ENCODE peak calls at places on chromosomes 4 and X, in five cellular contexts. Z is H9, X is IMR-90, M is neuronal stem cell, V is H1. B is an unnamed sample.
A peak's percentile ranks its signal among the peaks of the same experiment; 100 is the strongest.

GRCh38 chrX:96424007-96424406 is 260.6 kb upstream of the DIAPH2 start:
- DNase-seq in Z (no peak), X (no peak), M (no peak), V (no peak), B (peak; percentile 42)

GRCh38 chrX:120287513-120288112 is 23.6 kb downstream of the TMEM255A start:
- DNase-seq in Z (no peak), X (no peak), M (no peak), V (no peak), B (no peak)

GRCh38 chr4:38664704-38665401 is 854 bp downstream of the KLF3 start:
- DNase-seq in Z (peak; percentile 71), X (peak; percentile 56), M (peak; percentile 70), V (no peak), B (peak; percentile 73)

GRCh38 chr4:113684534-113685091 is 76.9 kb downstream of the CAMK2D start:
- DNase-seq in Z (peak; percentile 30), X (peak; percentile 84), M (no peak), V (no peak), B (peak; percentile 86)

GRCh38 chr4:48073567-48074103 is 57.1 kb downstream of the NIPAL1 start:
- DNase-seq in Z (no peak), X (no peak), M (no peak), V (no peak), B (no peak)

GRCh38 chr4:156294577-156294976 is 340.9 kb upstream of the CTSO start:
- DNase-seq in Z (peak; percentile 26), X (peak; percentile 87), M (peak; percentile 4), V (peak; percentile 13), B (peak; percentile 91)

GRCh38 chrX:134803551-134804183 is 145.4 kb upstream of the PLAC1 start:
- DNase-seq in Z (no peak), X (no peak), M (no peak), V (no peak), B (no peak)

GRCh38 chrX:126770179-126770578 is 49.4 kb upstream of the PRR32 start:
- DNase-seq in Z (no peak), X (no peak), M (peak; percentile 6), V (no peak), B (no peak)

GRCh38 chrX:110402091-110402854 is 43.6 kb downstream of the RTL9 start:
- DNase-seq in Z (peak; percentile 38), X (peak; percentile 74), M (no peak), V (no peak), B (peak; percentile 56)

GRCh38 chr4:19213388-19213787 is 1038.3 kb upstream of the SLIT2 start:
- DNase-seq in Z (no peak), X (peak; percentile 54), M (peak; percentile 36), V (no peak), B (peak; percentile 34)

GRCh38 chr4:113116414-113117345 is 67.2 kb downstream of the ANK2 start:
- DNase-seq in Z (peak; percentile 36), X (no peak), M (no peak), V (no peak), B (no peak)

GRCh38 chr4:151319490-151319889 is 5.9 kb downstream of the SH3D19 start:
- DNase-seq in Z (no peak), X (no peak), M (no peak), V (no peak), B (no peak)

GRCh38 chr4:148445071-148445902 is 3.1 kb upstream of the NR3C2 start:
- DNase-seq in Z (peak; percentile 62), X (no peak), M (peak; percentile 70), V (no peak), B (no peak)

GRCh38 chr4:21507439-21507838 is 441.1 kb downstream of the KCNIP4 start:
- DNase-seq in Z (no peak), X (no peak), M (no peak), V (no peak), B (peak; percentile 30)

GRCh38 chrX:51035746-51036145 is 125.2 kb downstream of the BMP15 start:
- DNase-seq in Z (no peak), X (no peak), M (no peak), V (no peak), B (no peak)

GRCh38 chr4:185859106-185859505 is 47.1 kb upstream of the SORBS2 start:
- DNase-seq in Z (no peak), X (no peak), M (no peak), V (no peak), B (peak; percentile 40)

GRCh38 chrX:39766085-39766726 is 331.6 kb downstream of the BCOR start:
- DNase-seq in Z (no peak), X (no peak), M (no peak), V (no peak), B (no peak)

GRCh38 chrX:49844622-49845021 is 15.5 kb downstream of the PAGE4 start:
- DNase-seq in Z (no peak), X (no peak), M (no peak), V (no peak), B (no peak)

GRCh38 chr4:17817027-17817426 is 6.2 kb downstream of the NCAPG start:
- DNase-seq in Z (no peak), X (peak; percentile 78), M (no peak), V (no peak), B (peak; percentile 76)

GRCh38 chrX:65990702-65991101 is 49.2 kb downstream of the VSIG4 start:
- DNase-seq in Z (no peak), X (no peak), M (no peak), V (no peak), B (no peak)

GRCh38 chr4:4901877-4902276 is 42.4 kb downstream of the MSX1 start:
- DNase-seq in Z (peak; percentile 41), X (no peak), M (no peak), V (no peak), B (no peak)

GRCh38 chrX:119427024-119427794 is 28.1 kb downstream of the SLC25A43 start:
- DNase-seq in Z (no peak), X (peak; percentile 34), M (no peak), V (no peak), B (peak; percentile 18)

GRCh38 chr4:114758066-114758465 is 159.5 kb downstream of the UGT8 start:
- DNase-seq in Z (no peak), X (no peak), M (peak; percentile 6), V (no peak), B (no peak)

GRCh38 chr4:114754616-114755015 is 156.0 kb downstream of the UGT8 start:
- DNase-seq in Z (no peak), X (no peak), M (no peak), V (no peak), B (no peak)

DNA sequence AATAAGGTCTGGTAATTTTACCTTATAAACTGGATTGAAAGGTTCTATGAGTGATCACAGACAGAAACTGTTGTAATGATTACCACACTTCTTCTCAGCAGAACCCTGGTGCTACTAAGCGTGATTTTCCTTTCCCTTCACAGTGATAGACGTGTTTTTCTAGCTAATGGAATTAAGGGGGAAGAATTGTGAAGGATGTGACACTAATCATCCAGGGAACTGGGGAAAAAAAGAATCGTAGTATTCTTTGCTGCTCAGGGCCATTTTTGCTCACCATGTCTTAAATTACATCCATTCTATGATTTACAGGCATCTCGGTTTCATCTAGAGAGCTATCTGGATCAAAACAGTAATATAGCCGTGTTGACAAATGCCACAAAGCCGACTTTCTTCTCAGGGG is 153.8 kb downstream of the UGT8 start:
- DNase-seq in Z (no peak), X (no peak), M (no peak), V (no peak), B (no peak)
- H2BK15ac ChIP-seq in Z (no peak overlapping the region), X (no peak overlapping the region), M (no peak overlapping the region), V (no peak overlapping the region), B (no peak overlapping the region)

DNA sequence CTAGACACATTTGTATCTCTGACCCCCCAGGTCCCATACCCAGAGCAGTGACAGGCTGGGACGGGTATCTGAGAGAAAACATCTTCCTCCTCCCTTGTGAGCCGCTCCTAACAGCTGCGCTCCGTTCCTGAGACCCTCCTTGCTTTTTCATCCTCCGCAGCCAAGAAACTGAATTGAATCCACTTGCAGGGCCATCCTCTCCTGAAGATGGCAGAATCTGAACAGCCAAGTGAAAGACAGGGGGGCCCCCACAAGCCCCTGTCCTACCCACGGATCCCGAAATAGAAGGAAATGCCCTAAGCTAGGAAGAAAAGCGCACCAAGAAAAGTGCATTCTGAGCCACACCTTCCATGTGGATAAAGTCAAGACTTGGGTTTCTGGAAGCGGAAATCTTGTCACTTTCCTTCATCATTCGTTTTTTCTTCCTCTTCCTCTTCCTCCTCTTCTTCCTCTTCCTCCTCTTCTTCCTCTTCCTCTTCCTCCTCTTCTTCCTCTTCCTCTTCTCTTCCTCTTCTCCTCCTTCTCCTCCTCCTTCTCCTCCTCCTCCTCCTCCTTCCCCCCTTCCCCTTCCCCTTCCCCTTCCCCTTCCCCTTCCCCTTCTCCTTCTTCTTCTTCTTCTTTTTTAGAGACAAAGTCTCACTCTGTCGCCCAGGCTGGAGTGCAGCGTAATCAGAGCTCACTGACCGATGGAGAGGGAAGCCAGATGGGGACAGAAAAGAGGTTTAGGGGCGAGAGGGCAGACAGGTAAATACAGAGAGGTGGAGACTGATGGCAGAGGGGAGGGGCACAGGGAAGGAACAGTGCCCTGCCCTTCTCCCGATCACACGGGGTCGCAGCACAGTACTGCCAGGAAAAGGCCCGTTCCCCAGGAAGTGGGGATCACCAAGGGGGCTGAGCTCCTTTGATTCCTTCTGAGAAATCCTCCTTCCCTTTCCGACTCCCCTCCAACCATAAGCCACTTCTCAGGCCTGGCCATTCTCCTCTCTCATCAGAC is 85.9 kb upstream of the WWC2 start:
- DNase-seq in Z (peak; percentile 54), X (no peak), M (peak; percentile 23), V (no peak), B (peak; percentile 9)
- H3K27me3 ChIP-seq in Z (no peaks in the 10 kb centered on the region), X (peaks cover 61% of the 10 kb centered on the region), M (peaks cover 4% of the 10 kb centered on the region), V (peaks cover 2% of the 10 kb centered on the region), B (peaks cover 37% of the 10 kb centered on the region)

GRCh38 chr4:83089759-83090158 is 24.8 kb downstream of the PLAC8 start:
- DNase-seq in Z (no peak), X (no peak), M (no peak), V (no peak), B (no peak)
- H3K9me3 ChIP-seq in Z (no peaks in the 10 kb centered on the region), X (no peaks in the 10 kb centered on the region), M (no peaks in the 10 kb centered on the region), V (no peaks in the 10 kb centered on the region), B (no peaks in the 10 kb centered on the region)

GRCh38 chr4:41613782-41614181 is 75.8 kb downstream of the LIMCH1 start:
- DNase-seq in Z (no peak), X (no peak), M (no peak), V (no peak), B (peak; percentile 35)
- H2BK15ac ChIP-seq in Z (no peak overlapping the region), X (no peak overlapping the region), M (no peak overlapping the region), V (no peak overlapping the region), B (no peak overlapping the region)

B was measured in mesenchymal stem cell.